ENCODE peak calls at places on chromosomes 6 and 20, in five cellular contexts. One of them, this sample, is unnamed.

GRCh38 chr6:14207493-14207892 is 89.9 kb downstream of the CD83 start:
- DNase-seq in ovary: no peak
- DNase-seq in upper lobe of right lung: no peak
- DNase-seq in body of pancreas: no peak
- DNase-seq in prostate gland: no peak
- DNase-seq in this sample: no peak

GRCh38 chr20:54105653-54106052 is 35.3 kb upstream of the BCAS1 start:
- DNase-seq in ovary: no peak
- DNase-seq in upper lobe of right lung: no peak
- DNase-seq in body of pancreas: no peak
- DNase-seq in prostate gland: no peak
- DNase-seq in this sample: no peak

GRCh38 chr20:23606652-23607049 is 934 bp upstream of the CST9 start:
- DNase-seq in ovary: peak
- DNase-seq in upper lobe of right lung: peak
- DNase-seq in body of pancreas: peak
- DNase-seq in prostate gland: peak
- DNase-seq in this sample: no peak

GRCh38 chr20:39214778-39215177 is 252.6 kb downstream of the DHX35 start:
- DNase-seq in ovary: no peak
- DNase-seq in upper lobe of right lung: no peak
- DNase-seq in body of pancreas: no peak
- DNase-seq in prostate gland: no peak
- DNase-seq in this sample: no peak

GRCh38 chr6:9140181-9140580 is 704.8 kb upstream of the SLC35B3 start:
- DNase-seq in ovary: peak
- DNase-seq in upper lobe of right lung: peak
- DNase-seq in body of pancreas: peak
- DNase-seq in prostate gland: peak
- DNase-seq in this sample: no peak

GRCh38 chr20:31608256-31608980 is 3.3 kb downstream of the ID1 start:
- DNase-seq in ovary: peak
- DNase-seq in upper lobe of right lung: peak
- DNase-seq in body of pancreas: peak
- DNase-seq in prostate gland: peak
- DNase-seq in this sample: no peak

GRCh38 chr6:131685266-131685780 is 15.9 kb downstream of the OR2A4 start:
- DNase-seq in ovary: no peak
- DNase-seq in upper lobe of right lung: no peak
- DNase-seq in body of pancreas: no peak
- DNase-seq in prostate gland: no peak
- DNase-seq in this sample: no peak

GRCh38 chr6:39137235-39137634 is 22.2 kb upstream of the SAYSD1 start:
- DNase-seq in ovary: no peak
- DNase-seq in upper lobe of right lung: no peak
- DNase-seq in body of pancreas: no peak
- DNase-seq in prostate gland: no peak
- DNase-seq in this sample: no peak

GRCh38 chr20:9689041-9689440 is 149.8 kb downstream of the PAK5 start:
- DNase-seq in ovary: no peak
- DNase-seq in upper lobe of right lung: no peak
- DNase-seq in body of pancreas: no peak
- DNase-seq in prostate gland: no peak
- DNase-seq in this sample: no peak

GRCh38 chr6:43922423-43923375 is 152.7 kb downstream of the VEGFA start:
- DNase-seq in ovary: peak
- DNase-seq in upper lobe of right lung: peak
- DNase-seq in body of pancreas: no peak
- DNase-seq in prostate gland: no peak
- DNase-seq in this sample: no peak

GRCh38 chr6:72420409-72420808 is 201.5 kb upstream of the KCNQ5 start:
- DNase-seq in ovary: no peak
- DNase-seq in upper lobe of right lung: no peak
- DNase-seq in body of pancreas: no peak
- DNase-seq in prostate gland: no peak
- DNase-seq in this sample: no peak

GRCh38 chr20:26169506-26169905 is 472.9 kb upstream of the ZNF337 start:
- DNase-seq in ovary: no peak
- DNase-seq in upper lobe of right lung: no peak
- DNase-seq in body of pancreas: no peak
- DNase-seq in prostate gland: no peak
- DNase-seq in this sample: no peak

GRCh38 chr20:35663516-35663812 is 1.2 kb downstream of the CPNE1 start:
- DNase-seq in ovary: no peak
- DNase-seq in upper lobe of right lung: no peak
- DNase-seq in body of pancreas: no peak
- DNase-seq in prostate gland: no peak
- DNase-seq in this sample: peak

GRCh38 chr6:48098923-48099322 is 12.1 kb downstream of the PTCHD4 start:
- DNase-seq in ovary: no peak
- DNase-seq in upper lobe of right lung: no peak
- DNase-seq in body of pancreas: no peak
- DNase-seq in prostate gland: no peak
- DNase-seq in this sample: no peak

GRCh38 chr6:56959938-56960337 is 5.0 kb downstream of the BEND6 start:
- DNase-seq in ovary: no peak
- DNase-seq in upper lobe of right lung: no peak
- DNase-seq in body of pancreas: no peak
- DNase-seq in prostate gland: no peak
- DNase-seq in this sample: no peak

GRCh38 chr20:62551408-62552323 is 75.9 kb upstream of the GATA5 start:
- DNase-seq in ovary: no peak
- DNase-seq in upper lobe of right lung: no peak
- DNase-seq in body of pancreas: no peak
- DNase-seq in prostate gland: no peak
- DNase-seq in this sample: no peak

GRCh38 chr20:6866741-6867140 is 99.3 kb downstream of the BMP2 start:
- DNase-seq in ovary: no peak
- DNase-seq in upper lobe of right lung: no peak
- DNase-seq in body of pancreas: no peak
- DNase-seq in prostate gland: no peak
- DNase-seq in this sample: no peak

GRCh38 chr20:17878912-17879602 is 89.5 kb downstream of the SNX5 start:
- DNase-seq in ovary: no peak
- DNase-seq in upper lobe of right lung: no peak
- DNase-seq in body of pancreas: no peak
- DNase-seq in prostate gland: no peak
- DNase-seq in this sample: no peak

GRCh38 chr6:75196051-75196743 is 9.7 kb downstream of the COL12A1 start:
- DNase-seq in ovary: no peak
- DNase-seq in upper lobe of right lung: no peak
- DNase-seq in body of pancreas: no peak
- DNase-seq in prostate gland: no peak
- DNase-seq in this sample: peak

GRCh38 chr6:164409309-164410009 is 899.9 kb downstream of the C6orf118 start:
- DNase-seq in ovary: no peak
- DNase-seq in upper lobe of right lung: no peak
- DNase-seq in body of pancreas: no peak
- DNase-seq in prostate gland: no peak
- DNase-seq in this sample: no peak

GRCh38 chr6:125144822-125145221 is 8.8 kb upstream of the TPD52L1 start:
- DNase-seq in ovary: no peak
- DNase-seq in upper lobe of right lung: no peak
- DNase-seq in body of pancreas: no peak
- DNase-seq in prostate gland: no peak
- DNase-seq in this sample: no peak

GRCh38 chr6:148183776-148184175 is 158.9 kb upstream of the SASH1 start:
- DNase-seq in ovary: no peak
- DNase-seq in upper lobe of right lung: no peak
- DNase-seq in body of pancreas: no peak
- DNase-seq in prostate gland: no peak
- DNase-seq in this sample: no peak

GRCh38 chr20:61324906-61325305 is 72.8 kb downstream of the CDH4 start:
- DNase-seq in ovary: no peak
- DNase-seq in upper lobe of right lung: no peak
- DNase-seq in body of pancreas: no peak
- DNase-seq in prostate gland: no peak
- DNase-seq in this sample: no peak

GRCh38 chr6:33958863-33959651 is 155.3 kb upstream of the MLN start:
- DNase-seq in ovary: no peak
- DNase-seq in upper lobe of right lung: peak
- DNase-seq in body of pancreas: no peak
- DNase-seq in prostate gland: no peak
- DNase-seq in this sample: no peak

GRCh38 chr6:28802417-28803336 is 121.1 kb downstream of the TRIM27 start:
- DNase-seq in ovary: no peak
- DNase-seq in upper lobe of right lung: no peak
- DNase-seq in body of pancreas: no peak
- DNase-seq in prostate gland: no peak
- DNase-seq in this sample: no peak

GRCh38 chr20:32444474-32445220 is 86.5 kb downstream of the ASXL1 start:
- DNase-seq in ovary: no peak
- DNase-seq in upper lobe of right lung: no peak
- DNase-seq in body of pancreas: no peak
- DNase-seq in prostate gland: no peak
- DNase-seq in this sample: no peak

GRCh38 chr6:15346315-15346714 is 100.4 kb downstream of the JARID2 start:
- DNase-seq in ovary: no peak
- DNase-seq in upper lobe of right lung: no peak
- DNase-seq in body of pancreas: no peak
- DNase-seq in prostate gland: no peak
- DNase-seq in this sample: no peak

GRCh38 chr6:139713911-139714527 is 339.6 kb upstream of the CITED2 start:
- DNase-seq in ovary: no peak
- DNase-seq in upper lobe of right lung: no peak
- DNase-seq in body of pancreas: no peak
- DNase-seq in prostate gland: no peak
- DNase-seq in this sample: no peak

GRCh38 chr20:62238569-62239277 is 402 bp downstream of the OSBPL2 start:
- DNase-seq in ovary: peak
- DNase-seq in upper lobe of right lung: no peak
- DNase-seq in body of pancreas: peak
- DNase-seq in prostate gland: no peak
- DNase-seq in this sample: no peak

GRCh38 chr6:124943658-124944057 is 18.6 kb upstream of the RNF217 start:
- DNase-seq in ovary: no peak
- DNase-seq in upper lobe of right lung: no peak
- DNase-seq in body of pancreas: no peak
- DNase-seq in prostate gland: no peak
- DNase-seq in this sample: peak

GRCh38 chr6:82741996-82742385 is 323.6 kb downstream of the UBE3D start:
- DNase-seq in ovary: no peak
- DNase-seq in upper lobe of right lung: no peak
- DNase-seq in body of pancreas: no peak
- DNase-seq in prostate gland: no peak
- DNase-seq in this sample: peak

GRCh38 chr6:72865467-72865866 is 243.6 kb downstream of the KCNQ5 start:
- DNase-seq in ovary: no peak
- DNase-seq in upper lobe of right lung: no peak
- DNase-seq in body of pancreas: no peak
- DNase-seq in prostate gland: no peak
- DNase-seq in this sample: no peak

GRCh38 chr6:3370361-3371221 is 86.3 kb downstream of the SLC22A23 start:
- DNase-seq in ovary: no peak
- DNase-seq in upper lobe of right lung: no peak
- DNase-seq in body of pancreas: peak
- DNase-seq in prostate gland: no peak
- DNase-seq in this sample: no peak

GRCh38 chr6:108114861-108115597 is 40.5 kb upstream of the OSTM1 start:
- DNase-seq in ovary: peak
- DNase-seq in upper lobe of right lung: peak
- DNase-seq in body of pancreas: peak
- DNase-seq in prostate gland: no peak
- DNase-seq in this sample: peak

GRCh38 chr6:47092249-47092648 is 50.1 kb upstream of the ADGRF1 start:
- DNase-seq in ovary: no peak
- DNase-seq in upper lobe of right lung: no peak
- DNase-seq in body of pancreas: no peak
- DNase-seq in prostate gland: no peak
- DNase-seq in this sample: peak
- H3K4me3 ChIP-seq in ovary: no peak
- H3K4me3 ChIP-seq in upper lobe of right lung: no peak
- H3K4me3 ChIP-seq in body of pancreas: no peak
- H3K4me3 ChIP-seq in prostate gland: no peak
- H3K4me3 ChIP-seq in this sample: no peak

GRCh38 chr6:157946865-157947532 is 34.7 kb upstream of the SYNJ2 start:
- DNase-seq in ovary: no peak
- DNase-seq in upper lobe of right lung: no peak
- DNase-seq in body of pancreas: no peak
- DNase-seq in prostate gland: no peak
- DNase-seq in this sample: no peak
- TF ChIP-seq CTCF in ovary: peak
- TF ChIP-seq CTCF in upper lobe of right lung: peak
- TF ChIP-seq CTCF in body of pancreas: peak
- TF ChIP-seq CTCF in prostate gland: no peak
- TF ChIP-seq CTCF in this sample: peak

DNA sequence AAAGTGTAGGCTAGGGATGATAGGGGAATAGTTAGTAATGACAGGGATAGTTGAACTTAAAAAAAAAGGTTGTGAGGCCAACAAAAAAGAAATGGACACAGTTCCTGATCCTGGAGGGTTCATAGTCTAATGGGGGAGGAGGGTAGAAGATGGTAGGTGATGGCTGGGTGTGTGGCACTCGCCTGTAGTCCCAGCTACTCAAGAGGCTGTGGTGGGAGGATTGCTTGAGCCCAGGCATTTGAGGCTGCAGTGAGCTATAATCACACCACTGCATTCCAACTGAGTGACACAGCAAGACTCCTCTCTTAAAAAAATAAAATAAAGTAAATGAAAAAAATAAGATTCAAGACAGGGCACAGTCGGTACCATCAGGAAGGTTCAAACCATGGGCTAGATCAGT is 2.4 kb upstream of the MICB start:
- DNase-seq in ovary: no peak
- DNase-seq in upper lobe of right lung: no peak
- DNase-seq in body of pancreas: no peak
- DNase-seq in prostate gland: no peak
- DNase-seq in this sample: no peak
- H3K4me3 ChIP-seq in ovary: no peak
- H3K4me3 ChIP-seq in upper lobe of right lung: peak
- H3K4me3 ChIP-seq in body of pancreas: no peak
- H3K4me3 ChIP-seq in prostate gland: no peak
- H3K4me3 ChIP-seq in this sample: no peak

GRCh38 chr20:584375-585301 is 25.5 kb downstream of the TCF15 start:
- DNase-seq in ovary: no peak
- DNase-seq in upper lobe of right lung: no peak
- DNase-seq in body of pancreas: no peak
- DNase-seq in prostate gland: no peak
- DNase-seq in this sample: no peak

GRCh38 chr20:591941-592340 is 18.2 kb downstream of the TCF15 start:
- DNase-seq in ovary: no peak
- DNase-seq in upper lobe of right lung: no peak
- DNase-seq in body of pancreas: no peak
- DNase-seq in prostate gland: no peak
- DNase-seq in this sample: no peak

GRCh38 chr20:588476-588875 is 21.6 kb downstream of the TCF15 start:
- DNase-seq in ovary: no peak
- DNase-seq in upper lobe of right lung: no peak
- DNase-seq in body of pancreas: no peak
- DNase-seq in prostate gland: no peak
- DNase-seq in this sample: no peak

GRCh38 chr20:592506-592905 is 17.6 kb downstream of the TCF15 start:
- DNase-seq in ovary: no peak
- DNase-seq in upper lobe of right lung: no peak
- DNase-seq in body of pancreas: no peak
- DNase-seq in prostate gland: no peak
- DNase-seq in this sample: no peak

GRCh38 chr20:588932-589672 is 21.0 kb downstream of the TCF15 start:
- DNase-seq in ovary: no peak
- DNase-seq in upper lobe of right lung: peak
- DNase-seq in body of pancreas: no peak
- DNase-seq in prostate gland: no peak
- DNase-seq in this sample: no peak
- TF ChIP-seq CTCF in ovary: no peak
- TF ChIP-seq CTCF in upper lobe of right lung: no peak
- TF ChIP-seq CTCF in body of pancreas: no peak
- TF ChIP-seq CTCF in prostate gland: no peak
- TF ChIP-seq CTCF in this sample: no peak